ENCODE peak calls at places on chromosomes 3 and 15, in eight cellular contexts. One of them, this sample, is unnamed.

GRCh38 chr3:78507196-78507984 is 1260.4 kb downstream of the ROBO1 start:
- DNase-seq in NAMALWA: no peak
- DNase-seq in sigmoid colon: no peak
- DNase-seq in retina: no peak
- DNase-seq in T follicular helper cell: no peak
- DNase-seq in progenitor cell of endocrine pancreas: no peak
- DNase-seq in bronchial epithelial cell: peak
- DNase-seq in GM20000: no peak
- DNase-seq in this sample: no peak

GRCh38 chr3:127337911-127338531 is 50.2 kb upstream of the PRR20G start:
- DNase-seq in NAMALWA: no peak
- DNase-seq in T follicular helper cell: no peak
- DNase-seq in progenitor cell of endocrine pancreas: no peak
- DNase-seq in sigmoid colon: no peak
- DNase-seq in retina: peak
- DNase-seq in bronchial epithelial cell: no peak
- DNase-seq in GM20000: no peak
- DNase-seq in this sample: no peak

GRCh38 chr15:81924667-81925183 is 121.1 kb downstream of the MEX3B start:
- DNase-seq in retina: no peak
- DNase-seq in T follicular helper cell: no peak
- DNase-seq in NAMALWA: no peak
- DNase-seq in GM20000: no peak
- DNase-seq in sigmoid colon: no peak
- DNase-seq in bronchial epithelial cell: no peak
- DNase-seq in progenitor cell of endocrine pancreas: no peak
- DNase-seq in this sample: no peak

GRCh38 chr3:190575441-190576190 is 61.7 kb downstream of the IL1RAP start:
- DNase-seq in progenitor cell of endocrine pancreas: no peak
- DNase-seq in T follicular helper cell: no peak
- DNase-seq in retina: no peak
- DNase-seq in sigmoid colon: no peak
- DNase-seq in bronchial epithelial cell: no peak
- DNase-seq in NAMALWA: no peak
- DNase-seq in GM20000: no peak
- DNase-seq in this sample: peak

GRCh38 chr15:63560741-63561448 is 36.3 kb upstream of the FBXL22 start:
- DNase-seq in bronchial epithelial cell: no peak
- DNase-seq in GM20000: peak
- DNase-seq in retina: no peak
- DNase-seq in sigmoid colon: no peak
- DNase-seq in T follicular helper cell: no peak
- DNase-seq in NAMALWA: no peak
- DNase-seq in progenitor cell of endocrine pancreas: no peak
- DNase-seq in this sample: no peak

GRCh38 chr3:105869982-105870381 is 1.2 kb upstream of the CBLB start:
- DNase-seq in T follicular helper cell: no peak
- DNase-seq in progenitor cell of endocrine pancreas: no peak
- DNase-seq in GM20000: no peak
- DNase-seq in retina: no peak
- DNase-seq in sigmoid colon: no peak
- DNase-seq in NAMALWA: no peak
- DNase-seq in bronchial epithelial cell: no peak
- DNase-seq in this sample: no peak

GRCh38 chr3:111901617-111902016 is 42.6 kb downstream of the PHLDB2 start:
- DNase-seq in T follicular helper cell: no peak
- DNase-seq in sigmoid colon: no peak
- DNase-seq in NAMALWA: no peak
- DNase-seq in progenitor cell of endocrine pancreas: no peak
- DNase-seq in retina: no peak
- DNase-seq in GM20000: no peak
- DNase-seq in bronchial epithelial cell: no peak
- DNase-seq in this sample: no peak

GRCh38 chr3:50164056-50164455 is 8.9 kb downstream of the SEMA3F start:
- DNase-seq in bronchial epithelial cell: peak
- DNase-seq in sigmoid colon: peak
- DNase-seq in progenitor cell of endocrine pancreas: no peak
- DNase-seq in T follicular helper cell: no peak
- DNase-seq in GM20000: no peak
- DNase-seq in NAMALWA: no peak
- DNase-seq in retina: no peak
- DNase-seq in this sample: no peak

GRCh38 chr3:131374741-131375140 is 6.8 kb upstream of the NUDT16 start:
- DNase-seq in sigmoid colon: no peak
- DNase-seq in bronchial epithelial cell: no peak
- DNase-seq in progenitor cell of endocrine pancreas: no peak
- DNase-seq in NAMALWA: no peak
- DNase-seq in GM20000: no peak
- DNase-seq in T follicular helper cell: no peak
- DNase-seq in retina: no peak
- DNase-seq in this sample: no peak

GRCh38 chr3:156509209-156510174 is 45.4 kb downstream of the SSR3 start:
- DNase-seq in NAMALWA: peak
- DNase-seq in T follicular helper cell: no peak
- DNase-seq in bronchial epithelial cell: peak
- DNase-seq in retina: peak
- DNase-seq in progenitor cell of endocrine pancreas: no peak
- DNase-seq in GM20000: peak
- DNase-seq in sigmoid colon: no peak
- DNase-seq in this sample: peak

GRCh38 chr3:52030725-52031330 is 25.5 kb downstream of the DUSP7 start:
- DNase-seq in retina: no peak
- DNase-seq in bronchial epithelial cell: peak
- DNase-seq in T follicular helper cell: no peak
- DNase-seq in sigmoid colon: no peak
- DNase-seq in GM20000: no peak
- DNase-seq in NAMALWA: no peak
- DNase-seq in progenitor cell of endocrine pancreas: no peak
- DNase-seq in this sample: no peak

GRCh38 chr3:62676686-62677271 is 198.4 kb downstream of the CADPS start:
- DNase-seq in sigmoid colon: no peak
- DNase-seq in retina: no peak
- DNase-seq in T follicular helper cell: no peak
- DNase-seq in NAMALWA: no peak
- DNase-seq in bronchial epithelial cell: no peak
- DNase-seq in progenitor cell of endocrine pancreas: no peak
- DNase-seq in GM20000: no peak
- DNase-seq in this sample: no peak

GRCh38 chr3:117903226-117903625 is 1131.4 kb downstream of the IGSF11 start:
- DNase-seq in GM20000: no peak
- DNase-seq in T follicular helper cell: no peak
- DNase-seq in bronchial epithelial cell: no peak
- DNase-seq in NAMALWA: no peak
- DNase-seq in sigmoid colon: no peak
- DNase-seq in progenitor cell of endocrine pancreas: no peak
- DNase-seq in retina: no peak
- DNase-seq in this sample: no peak

GRCh38 chr3:48990636-48991421 is 788 bp downstream of the P4HTM start:
- DNase-seq in bronchial epithelial cell: no peak
- DNase-seq in GM20000: peak
- DNase-seq in NAMALWA: no peak
- DNase-seq in T follicular helper cell: peak
- DNase-seq in sigmoid colon: no peak
- DNase-seq in progenitor cell of endocrine pancreas: no peak
- DNase-seq in retina: peak
- DNase-seq in this sample: peak

GRCh38 chr3:39064646-39065045 is 12.8 kb downstream of the WDR48 start:
- DNase-seq in sigmoid colon: no peak
- DNase-seq in T follicular helper cell: no peak
- DNase-seq in GM20000: no peak
- DNase-seq in progenitor cell of endocrine pancreas: no peak
- DNase-seq in NAMALWA: no peak
- DNase-seq in bronchial epithelial cell: no peak
- DNase-seq in retina: no peak
- DNase-seq in this sample: no peak

GRCh38 chr3:169657351-169658124 is 6.0 kb downstream of the MECOM start:
- DNase-seq in bronchial epithelial cell: peak
- DNase-seq in sigmoid colon: no peak
- DNase-seq in progenitor cell of endocrine pancreas: no peak
- DNase-seq in GM20000: no peak
- DNase-seq in NAMALWA: no peak
- DNase-seq in T follicular helper cell: no peak
- DNase-seq in retina: peak
- DNase-seq in this sample: no peak

GRCh38 chr15:55990071-55990470 is 3.3 kb downstream of the NEDD4 start:
- DNase-seq in GM20000: no peak
- DNase-seq in progenitor cell of endocrine pancreas: no peak
- DNase-seq in NAMALWA: no peak
- DNase-seq in sigmoid colon: no peak
- DNase-seq in retina: no peak
- DNase-seq in bronchial epithelial cell: no peak
- DNase-seq in T follicular helper cell: no peak
- DNase-seq in this sample: no peak

GRCh38 chr15:34993413-34993812 is 5.3 kb upstream of the ZNF770 start:
- DNase-seq in NAMALWA: no peak
- DNase-seq in GM20000: no peak
- DNase-seq in T follicular helper cell: no peak
- DNase-seq in sigmoid colon: no peak
- DNase-seq in bronchial epithelial cell: peak
- DNase-seq in retina: no peak
- DNase-seq in progenitor cell of endocrine pancreas: no peak
- DNase-seq in this sample: no peak